ENCODE peak calls at places on chromosomes 11 and 22, in six cellular contexts. K is nucleus accumbens, U is cardiac muscle cell, Q is pons, W is lung, X is fibroblast of gingiva. E is an unnamed sample.

GRCh38 chr11:66059966-66060680 is 8.0 kb downstream of the SF3B2 start:
- DNase-seq in W (no peak), U (no peak), X (no peak), K (no peak), Q (no peak), E (no peak)

GRCh38 chr11:71151561-71151960 is 100.8 kb downstream of the SHANK2 start:
- DNase-seq in X (no peak), Q (no peak), U (no peak), W (no peak), K (no peak), E (no peak)

GRCh38 chr22:33006220-33006954 is 51.8 kb downstream of the SYN3 start:
- DNase-seq in X (no peak), Q (no peak), K (no peak), W (no peak), U (no peak), E (no peak)

GRCh38 chr11:125517116-125517804 is 21.2 kb upstream of the FEZ1 start:
- DNase-seq in Q (peak), W (no peak), K (peak), X (peak), U (peak), E (peak)

GRCh38 chr11:120554771-120555432 is 43.4 kb downstream of the GRIK4 start:
- DNase-seq in U (peak), Q (peak), X (no peak), K (no peak), W (no peak), E (peak)

GRCh38 chr11:80054582-80055165 is 613.8 kb upstream of the TENM4 start:
- DNase-seq in K (no peak), X (no peak), W (no peak), U (no peak), Q (no peak), E (no peak)

GRCh38 chr22:22578702-22579424 is 19.8 kb upstream of the PRAME start:
- DNase-seq in K (no peak), W (no peak), Q (no peak), U (no peak), X (peak), E (no peak)

GRCh38 chr22:23054531-23055257 is 15.6 kb upstream of the GNAZ start:
- DNase-seq in U (no peak), X (no peak), W (no peak), Q (no peak), K (no peak), E (peak)